ENCODE peak calls at places on chromosomes 6 and 20, in four cellular contexts. U is H1, I is A549, O is K562. P is an unnamed sample.

GRCh38 chr6:161233986-161234620 is 39.8 kb downstream of the AGPAT4 start:
- DNase-seq in U (no peak), I (peak; percentile 6), O (no peak), P (no peak)

GRCh38 chr6:131937703-131938631 is 13.2 kb downstream of the CCN2 start:
- DNase-seq in U (no peak), I (peak; percentile 86), O (no peak), P (peak; percentile 100)

GRCh38 chr6:139062921-139063320 is 34.4 kb downstream of the ABRACL start:
- DNase-seq in U (no peak), I (no peak), O (no peak), P (no peak)

GRCh38 chr6:29760328-29760727 is 37.1 kb downstream of the HLA-F start:
- DNase-seq in U (no peak), I (no peak), O (no peak), P (no peak)

GRCh38 chr20:11919046-11919445 is 1.4 kb downstream of the BTBD3 start:
- DNase-seq in U (no peak), I (no peak), O (no peak), P (no peak)

GRCh38 chr20:44690781-44691423 is 24.3 kb upstream of the CCN5 start:
- DNase-seq in U (no peak), I (no peak), O (no peak), P (no peak)

GRCh38 chr6:167106401-167106800 is 16.5 kb upstream of the CCR6 start:
- DNase-seq in U (no peak), I (no peak), O (no peak), P (no peak)

GRCh38 chr20:44388466-44389023 is 33.0 kb downstream of the HNF4A start:
- DNase-seq in U (peak; percentile 83), I (peak; percentile 84), O (peak; percentile 76), P (no peak)

GRCh38 chr6:12032783-12033573 is 20.9 kb downstream of the HIVEP1 start:
- DNase-seq in U (no peak), I (no peak), O (no peak), P (no peak)

GRCh38 chr6:77561768-77562314 is 91.0 kb upstream of the MEI4 start:
- DNase-seq in U (no peak), I (no peak), O (no peak), P (no peak)

GRCh38 chr20:24777746-24778145 is 171.3 kb upstream of the CST7 start:
- DNase-seq in U (no peak), I (no peak), O (no peak), P (no peak)

GRCh38 chr6:107763959-107764358 is 60.2 kb downstream of the SCML4 start:
- DNase-seq in U (no peak), I (no peak), O (no peak), P (no peak)

GRCh38 chr6:125749864-125750691 is 646 bp downstream of the HEY2 start:
- DNase-seq in U (no peak), I (no peak), O (peak; percentile 13), P (no peak)

GRCh38 chr6:148199584-148199983 is 143.1 kb upstream of the SASH1 start:
- DNase-seq in U (no peak), I (no peak), O (no peak), P (no peak)

GRCh38 chr6:7424967-7425807 is 35.6 kb downstream of the RIOK1 start:
- DNase-seq in U (no peak), I (peak; percentile 56), O (no peak), P (peak; percentile 79)

GRCh38 chr6:7425808-7426190 is 36.2 kb downstream of the RIOK1 start:
- DNase-seq in U (no peak), I (no peak), O (no peak), P (no peak)

GRCh38 chr6:7426447-7427169 is 37.0 kb downstream of the RIOK1 start:
- DNase-seq in U (no peak), I (no peak), O (no peak), P (peak; percentile 83)

GRCh38 chr6:7421066-7421465 is 31.5 kb downstream of the RIOK1 start:
- DNase-seq in U (no peak), I (no peak), O (no peak), P (no peak)

DNA sequence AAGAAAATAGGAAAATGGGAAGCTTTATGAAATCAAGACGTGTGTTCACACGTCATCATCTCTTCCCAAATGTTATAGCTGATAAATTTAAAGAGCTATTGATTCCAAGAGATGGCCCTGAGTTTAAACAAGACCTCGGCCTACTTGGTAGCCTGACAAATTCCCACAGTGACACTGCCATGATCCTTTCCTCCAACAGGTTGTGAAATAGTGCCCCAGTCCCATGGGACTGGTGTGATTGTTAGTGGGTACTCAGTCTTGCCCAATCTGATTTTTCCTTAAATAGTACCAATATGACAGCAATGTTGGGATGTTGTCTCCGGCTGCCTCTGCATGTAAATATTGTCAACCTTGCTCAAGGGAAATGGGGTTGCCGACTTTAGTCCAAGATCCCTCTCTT is 34.5 kb downstream of the RIOK1 start:
- DNase-seq in U (no peak), I (no peak), O (no peak), P (no peak)
- TF ChIP-seq PHF8 in U (no peak), I (no peak), O (no peak), P (no peak)

DNA sequence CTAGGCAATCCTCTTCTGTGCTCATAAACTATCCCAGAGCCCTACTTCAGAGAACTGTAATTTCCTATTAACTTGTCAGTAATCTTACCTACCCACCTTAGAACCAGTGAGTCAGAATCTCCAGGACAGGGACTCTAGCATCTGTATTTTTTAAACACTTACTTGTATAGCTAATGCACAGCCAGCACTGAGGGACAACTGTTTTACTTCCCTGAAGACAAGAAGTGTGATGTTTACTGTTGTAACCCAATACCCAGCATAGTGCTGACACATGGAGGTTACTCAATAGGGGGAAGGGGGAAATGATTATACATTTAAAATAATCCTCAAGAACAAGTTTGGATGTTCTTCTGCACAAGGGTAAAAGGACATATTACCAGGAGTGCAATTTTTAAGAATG is 130.8 kb downstream of the BTBD9 start:
- DNase-seq in U (no peak), I (peak; percentile 36), O (no peak), P (peak; percentile 20)
- TF ChIP-seq HDAC2 in U (no peak), I (no peak), O (no peak), P (no peak)

GRCh38 chr6:43715056-43715788 is 27.6 kb upstream of the MRPS18A start:
- DNase-seq in U (no peak), I (no peak), O (no peak), P (no peak)

GRCh38 chr6:43717389-43717788 is 29.8 kb upstream of the MRPS18A start:
- DNase-seq in U (no peak), I (no peak), O (no peak), P (no peak)

GRCh38 chr6:43714311-43715055 is 26.9 kb upstream of the MRPS18A start:
- DNase-seq in U (no peak), I (no peak), O (peak; percentile 85), P (peak; percentile 54)

GRCh38 chr6:43717822-43718221 is 30.2 kb upstream of the MRPS18A start:
- DNase-seq in U (no peak), I (no peak), O (no peak), P (no peak)

GRCh38 chr6:43716099-43716498 is 28.5 kb upstream of the MRPS18A start:
- DNase-seq in U (no peak), I (no peak), O (no peak), P (no peak)
- TF ChIP-seq PHF8 in U (no peak), I (no peak), O (no peak), P (no peak)

DNA sequence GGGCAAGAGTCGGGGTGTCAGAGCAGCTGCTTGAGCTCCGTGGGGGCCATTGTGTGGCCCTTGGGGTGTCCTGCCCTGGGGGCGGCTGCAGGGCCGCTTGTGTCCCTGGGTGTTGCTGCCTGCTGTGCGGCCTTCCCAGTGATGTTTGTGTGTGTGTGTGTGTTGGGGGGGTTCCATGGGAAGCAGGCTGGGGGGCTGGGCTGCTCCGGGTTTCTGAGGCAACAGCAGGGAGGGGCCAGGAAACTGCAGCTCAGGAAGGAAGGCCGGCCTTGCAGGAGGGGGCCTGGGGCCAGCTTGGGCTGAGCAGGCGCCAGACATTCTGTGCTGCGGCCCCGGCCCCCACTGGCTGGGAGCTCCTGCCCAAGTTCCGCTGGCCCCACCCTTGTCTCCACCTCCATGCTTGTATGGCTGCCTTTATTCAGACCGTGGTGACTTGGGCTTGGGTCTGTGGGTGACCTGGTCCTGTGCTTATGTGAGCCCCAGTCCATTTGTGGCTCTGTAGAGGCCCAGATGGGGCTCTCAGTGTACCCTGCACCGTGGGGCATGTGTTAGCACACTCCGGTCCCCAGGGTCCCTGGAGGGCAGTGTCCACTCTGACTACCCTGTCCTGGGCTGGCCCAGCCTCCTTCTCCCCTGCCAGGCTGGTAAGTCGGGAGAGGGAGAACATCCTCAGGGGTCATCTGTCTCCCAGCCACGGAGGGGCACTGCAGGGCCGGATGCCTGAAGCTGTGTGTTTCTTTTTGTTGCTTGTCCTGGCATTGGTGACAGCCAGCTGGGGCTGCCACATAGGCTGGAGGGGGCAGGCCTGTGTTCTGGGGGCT is 4.6 kb upstream of the SOX18 start:
- DNase-seq in U (no peak), I (peak; percentile 68), O (peak; percentile 60), P (peak; percentile 94)
- TF ChIP-seq HDAC2 in U (no peak), I (no peak), O (no peak), P (peak; percentile 85)

GRCh38 chr6:2990179-2990931 is 9.3 kb upstream of the NQO2 start:
- DNase-seq in U (no peak), I (no peak), O (peak; percentile 49), P (no peak)
- TF ChIP-seq PHF8 in U (no peak), I (no peak), O (no peak), P (no peak)

GRCh38 chr6:7145269-7146078 is 37.7 kb downstream of the RREB1 start:
- DNase-seq in U (no peak), I (no peak), O (no peak), P (no peak)
- TF ChIP-seq HDAC2 in U (no peak), I (no peak), O (peak; percentile 20), P (no peak)

DNA sequence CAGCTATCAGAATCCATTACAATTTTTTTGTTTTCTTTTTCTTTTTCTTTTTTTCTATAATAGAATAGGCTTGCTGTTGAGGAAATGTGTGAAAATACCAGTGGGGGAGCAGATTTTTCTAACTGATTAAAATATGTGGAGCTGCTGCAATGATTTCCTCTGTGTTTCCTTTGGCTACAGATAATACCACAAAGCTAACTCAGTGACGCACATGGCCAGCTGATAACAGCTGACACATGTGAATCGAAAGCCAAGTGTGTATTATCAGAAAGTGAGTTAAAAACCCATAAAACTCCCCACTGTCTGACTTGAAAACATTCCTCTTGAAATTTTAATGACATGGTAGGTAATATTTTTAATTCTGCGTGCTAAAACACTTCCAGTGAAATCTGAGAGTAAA is 70.8 kb upstream of the AHI1 start:
- DNase-seq in U (no peak), I (no peak), O (no peak), P (no peak)
- TF ChIP-seq PHF8 in U (no peak), I (no peak), O (no peak), P (no peak)

GRCh38 chr20:10603971-10604864 is 69.6 kb downstream of the JAG1 start:
- DNase-seq in U (no peak), I (peak; percentile 86), O (no peak), P (peak; percentile 99)
- TF ChIP-seq HDAC2 in U (no peak), I (no peak), O (no peak), P (peak; percentile 99)

DNA sequence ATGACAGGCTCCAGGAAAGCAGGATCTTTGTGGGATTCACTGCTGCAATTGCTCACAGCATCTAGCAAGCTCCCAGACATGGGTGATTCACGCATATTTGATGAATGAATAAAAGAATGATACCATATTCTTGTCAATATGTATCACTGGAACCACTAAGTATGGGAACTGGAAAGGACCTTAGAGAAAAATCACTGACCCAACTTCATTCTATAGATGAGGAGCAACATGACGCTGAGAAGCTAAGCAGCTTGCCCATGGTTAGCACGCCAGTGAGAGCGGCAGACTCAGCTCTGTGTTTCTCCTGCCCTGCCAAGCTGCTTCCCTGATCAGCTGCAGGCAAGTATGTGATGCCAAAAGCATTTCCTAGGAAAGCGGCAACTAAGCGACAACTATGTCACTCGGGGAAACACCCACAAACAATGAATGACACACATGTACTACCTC is 66.8 kb downstream of the PPP1R3G start:
- DNase-seq in U (no peak), I (peak; percentile 3), O (no peak), P (no peak)
- TF ChIP-seq PHF8 in U (no peak), I (no peak), O (no peak), P (no peak)

P was measured in HepG2.